ENCODE peak calls at places on chromosomes 7 and 10, in seven cellular contexts. One of them, this sample, is unnamed.

GRCh38 chr7:80838643-80839042 is 80.2 kb downstream of the SEMA3C start:
- DNase-seq in IMR-90: no peak
- DNase-seq in A549: no peak
- DNase-seq in epithelial cell of esophagus: no peak
- DNase-seq in activated CD4-positive, alpha-beta T cell treated with anti-CD3 and anti-CD28 coated beads for 24 hours: no peak
- DNase-seq in activated T-helper 1 cell treated with Interleukin-2 at 50 U/mL for 16 hours: no peak
- DNase-seq in SIG-M5: no peak
- DNase-seq in this sample: no peak

GRCh38 chr10:119370046-119370770 is 162.8 kb downstream of the GRK5 start:
- DNase-seq in IMR-90: peak
- DNase-seq in A549: no peak
- DNase-seq in epithelial cell of esophagus: no peak
- DNase-seq in activated CD4-positive, alpha-beta T cell treated with anti-CD3 and anti-CD28 coated beads for 24 hours: no peak
- DNase-seq in activated T-helper 1 cell treated with Interleukin-2 at 50 U/mL for 16 hours: no peak
- DNase-seq in SIG-M5: no peak
- DNase-seq in this sample: peak

GRCh38 chr7:64807731-64808365 is 13.6 kb downstream of the ZNF138 start:
- DNase-seq in IMR-90: no peak
- DNase-seq in A549: no peak
- DNase-seq in epithelial cell of esophagus: no peak
- DNase-seq in activated CD4-positive, alpha-beta T cell treated with anti-CD3 and anti-CD28 coated beads for 24 hours: no peak
- DNase-seq in activated T-helper 1 cell treated with Interleukin-2 at 50 U/mL for 16 hours: no peak
- DNase-seq in SIG-M5: no peak
- DNase-seq in this sample: no peak

GRCh38 chr10:78502208-78502943 is 468.7 kb downstream of the RPS24 start:
- DNase-seq in IMR-90: peak
- DNase-seq in A549: no peak
- DNase-seq in epithelial cell of esophagus: no peak
- DNase-seq in activated CD4-positive, alpha-beta T cell treated with anti-CD3 and anti-CD28 coated beads for 24 hours: no peak
- DNase-seq in activated T-helper 1 cell treated with Interleukin-2 at 50 U/mL for 16 hours: no peak
- DNase-seq in SIG-M5: no peak
- DNase-seq in this sample: peak

GRCh38 chr10:68871105-68871711 is 29.9 kb upstream of the DDX50 start:
- DNase-seq in IMR-90: peak
- DNase-seq in A549: peak
- DNase-seq in epithelial cell of esophagus: no peak
- DNase-seq in activated CD4-positive, alpha-beta T cell treated with anti-CD3 and anti-CD28 coated beads for 24 hours: no peak
- DNase-seq in activated T-helper 1 cell treated with Interleukin-2 at 50 U/mL for 16 hours: no peak
- DNase-seq in SIG-M5: no peak
- DNase-seq in this sample: peak

GRCh38 chr10:6348091-6348862 is 145.5 kb downstream of the PFKFB3 start:
- DNase-seq in IMR-90: no peak
- DNase-seq in A549: no peak
- DNase-seq in epithelial cell of esophagus: no peak
- DNase-seq in activated CD4-positive, alpha-beta T cell treated with anti-CD3 and anti-CD28 coated beads for 24 hours: peak
- DNase-seq in activated T-helper 1 cell treated with Interleukin-2 at 50 U/mL for 16 hours: peak
- DNase-seq in SIG-M5: peak
- DNase-seq in this sample: no peak

GRCh38 chr7:43534110-43534509 is 48.8 kb upstream of the STK17A start:
- DNase-seq in IMR-90: peak
- DNase-seq in A549: no peak
- DNase-seq in epithelial cell of esophagus: peak
- DNase-seq in activated CD4-positive, alpha-beta T cell treated with anti-CD3 and anti-CD28 coated beads for 24 hours: no peak
- DNase-seq in activated T-helper 1 cell treated with Interleukin-2 at 50 U/mL for 16 hours: no peak
- DNase-seq in SIG-M5: no peak
- DNase-seq in this sample: peak

GRCh38 chr7:32937344-32938174 is 19.7 kb upstream of the FKBP9 start:
- DNase-seq in IMR-90: peak
- DNase-seq in A549: peak
- DNase-seq in epithelial cell of esophagus: no peak
- DNase-seq in activated CD4-positive, alpha-beta T cell treated with anti-CD3 and anti-CD28 coated beads for 24 hours: no peak
- DNase-seq in activated T-helper 1 cell treated with Interleukin-2 at 50 U/mL for 16 hours: no peak
- DNase-seq in SIG-M5: no peak
- DNase-seq in this sample: peak

GRCh38 chr7:1647961-1648631 is 22.0 kb upstream of the ELFN1 start:
- DNase-seq in IMR-90: no peak
- DNase-seq in A549: no peak
- DNase-seq in epithelial cell of esophagus: no peak
- DNase-seq in activated CD4-positive, alpha-beta T cell treated with anti-CD3 and anti-CD28 coated beads for 24 hours: no peak
- DNase-seq in activated T-helper 1 cell treated with Interleukin-2 at 50 U/mL for 16 hours: no peak
- DNase-seq in SIG-M5: no peak
- DNase-seq in this sample: no peak

GRCh38 chr10:61606971-61607907 is 55.5 kb upstream of the CABCOCO1 start:
- DNase-seq in IMR-90: no peak
- DNase-seq in A549: peak
- DNase-seq in epithelial cell of esophagus: peak
- DNase-seq in activated CD4-positive, alpha-beta T cell treated with anti-CD3 and anti-CD28 coated beads for 24 hours: no peak
- DNase-seq in activated T-helper 1 cell treated with Interleukin-2 at 50 U/mL for 16 hours: no peak
- DNase-seq in SIG-M5: no peak
- DNase-seq in this sample: no peak

GRCh38 chr10:103487396-103487708 is 6.2 kb upstream of the NEURL1 start:
- DNase-seq in IMR-90: no peak
- DNase-seq in A549: no peak
- DNase-seq in epithelial cell of esophagus: no peak
- DNase-seq in activated CD4-positive, alpha-beta T cell treated with anti-CD3 and anti-CD28 coated beads for 24 hours: no peak
- DNase-seq in activated T-helper 1 cell treated with Interleukin-2 at 50 U/mL for 16 hours: no peak
- DNase-seq in SIG-M5: no peak
- DNase-seq in this sample: no peak

GRCh38 chr10:30821994-30822692 is 192.6 kb upstream of the LYZL2 start:
- DNase-seq in IMR-90: no peak
- DNase-seq in A549: no peak
- DNase-seq in epithelial cell of esophagus: no peak
- DNase-seq in activated CD4-positive, alpha-beta T cell treated with anti-CD3 and anti-CD28 coated beads for 24 hours: no peak
- DNase-seq in activated T-helper 1 cell treated with Interleukin-2 at 50 U/mL for 16 hours: no peak
- DNase-seq in SIG-M5: no peak
- DNase-seq in this sample: no peak

GRCh38 chr7:94266278-94266677 is 128.4 kb upstream of the COL1A2 start:
- DNase-seq in IMR-90: no peak
- DNase-seq in A549: peak
- DNase-seq in epithelial cell of esophagus: peak
- DNase-seq in activated CD4-positive, alpha-beta T cell treated with anti-CD3 and anti-CD28 coated beads for 24 hours: no peak
- DNase-seq in activated T-helper 1 cell treated with Interleukin-2 at 50 U/mL for 16 hours: no peak
- DNase-seq in SIG-M5: no peak
- DNase-seq in this sample: peak

GRCh38 chr10:43683451-43684197 is 34.9 kb upstream of the ZNF32 start:
- DNase-seq in IMR-90: peak
- DNase-seq in A549: peak
- DNase-seq in epithelial cell of esophagus: no peak
- DNase-seq in activated CD4-positive, alpha-beta T cell treated with anti-CD3 and anti-CD28 coated beads for 24 hours: no peak
- DNase-seq in activated T-helper 1 cell treated with Interleukin-2 at 50 U/mL for 16 hours: no peak
- DNase-seq in SIG-M5: no peak
- DNase-seq in this sample: peak

GRCh38 chr10:28738200-28738599 is 60.9 kb downstream of the BAMBI start:
- DNase-seq in IMR-90: no peak
- DNase-seq in A549: peak
- DNase-seq in epithelial cell of esophagus: no peak
- DNase-seq in activated CD4-positive, alpha-beta T cell treated with anti-CD3 and anti-CD28 coated beads for 24 hours: no peak
- DNase-seq in activated T-helper 1 cell treated with Interleukin-2 at 50 U/mL for 16 hours: no peak
- DNase-seq in SIG-M5: no peak
- DNase-seq in this sample: no peak

GRCh38 chr10:28540145-28540544 is 7.2 kb downstream of the WAC start:
- DNase-seq in IMR-90: no peak
- DNase-seq in A549: no peak
- DNase-seq in epithelial cell of esophagus: no peak
- DNase-seq in activated CD4-positive, alpha-beta T cell treated with anti-CD3 and anti-CD28 coated beads for 24 hours: no peak
- DNase-seq in activated T-helper 1 cell treated with Interleukin-2 at 50 U/mL for 16 hours: no peak
- DNase-seq in SIG-M5: no peak
- DNase-seq in this sample: no peak

GRCh38 chr7:90957883-90958282 is 306.4 kb upstream of the FZD1 start:
- DNase-seq in IMR-90: no peak
- DNase-seq in A549: no peak
- DNase-seq in epithelial cell of esophagus: no peak
- DNase-seq in activated CD4-positive, alpha-beta T cell treated with anti-CD3 and anti-CD28 coated beads for 24 hours: no peak
- DNase-seq in activated T-helper 1 cell treated with Interleukin-2 at 50 U/mL for 16 hours: no peak
- DNase-seq in SIG-M5: no peak
- DNase-seq in this sample: no peak

GRCh38 chr7:47148541-47149207 is 433.2 kb downstream of the TNS3 start:
- DNase-seq in IMR-90: peak
- DNase-seq in A549: no peak
- DNase-seq in epithelial cell of esophagus: no peak
- DNase-seq in activated CD4-positive, alpha-beta T cell treated with anti-CD3 and anti-CD28 coated beads for 24 hours: no peak
- DNase-seq in activated T-helper 1 cell treated with Interleukin-2 at 50 U/mL for 16 hours: no peak
- DNase-seq in SIG-M5: no peak
- DNase-seq in this sample: peak

GRCh38 chr10:27713906-27714305 is 31.7 kb downstream of the MKX start:
- DNase-seq in IMR-90: no peak
- DNase-seq in A549: no peak
- DNase-seq in epithelial cell of esophagus: no peak
- DNase-seq in activated CD4-positive, alpha-beta T cell treated with anti-CD3 and anti-CD28 coated beads for 24 hours: no peak
- DNase-seq in activated T-helper 1 cell treated with Interleukin-2 at 50 U/mL for 16 hours: no peak
- DNase-seq in SIG-M5: no peak
- DNase-seq in this sample: no peak

GRCh38 chr10:90138844-90139243 is 437.5 kb downstream of the KIF20B start:
- DNase-seq in IMR-90: no peak
- DNase-seq in A549: peak
- DNase-seq in epithelial cell of esophagus: peak
- DNase-seq in activated CD4-positive, alpha-beta T cell treated with anti-CD3 and anti-CD28 coated beads for 24 hours: no peak
- DNase-seq in activated T-helper 1 cell treated with Interleukin-2 at 50 U/mL for 16 hours: no peak
- DNase-seq in SIG-M5: no peak
- DNase-seq in this sample: peak

GRCh38 chr7:94301024-94301588 is 93.6 kb upstream of the COL1A2 start:
- DNase-seq in IMR-90: peak
- DNase-seq in A549: peak
- DNase-seq in epithelial cell of esophagus: peak
- DNase-seq in activated CD4-positive, alpha-beta T cell treated with anti-CD3 and anti-CD28 coated beads for 24 hours: no peak
- DNase-seq in activated T-helper 1 cell treated with Interleukin-2 at 50 U/mL for 16 hours: no peak
- DNase-seq in SIG-M5: no peak
- DNase-seq in this sample: peak